ENCODE peak calls at places on chromosomes 16 and 17, in nine cellular contexts. A, C, U, J, H, S, Z, V and B are unnamed samples.
A peak's percentile ranks its signal among the peaks of the same experiment; 100 is the strongest.

GRCh38 chr17:13410874-13411273 is 190.9 kb downstream of the HS3ST3A1 start:
- DNase-seq in A (no peak), C (no peak), U (no peak), J (no peak), H (no peak), S (peak; percentile 71), Z (no peak), V (no peak), B (no peak)

GRCh38 chr16:64428463-64428862 is 693.4 kb downstream of the CDH11 start:
- DNase-seq in A (no peak), C (no peak), U (no peak), J (no peak), H (peak; percentile 41), S (peak; percentile 80), Z (no peak), V (no peak), B (no peak)

GRCh38 chr17:63406689-63407330 is 39.3 kb downstream of the CYB561 start:
- DNase-seq in A (no peak), C (peak; percentile 94), U (peak; percentile 87), J (peak; percentile 87), H (peak; percentile 84), S (peak; percentile 96), Z (no peak), V (peak; percentile 59), B (no peak)

GRCh38 chr17:48954300-48954755 is 9.7 kb upstream of the SNF8 start:
- DNase-seq in A (no peak), C (peak; percentile 92), U (peak; percentile 73), J (peak; percentile 66), H (no peak), S (peak; percentile 65), Z (no peak), V (no peak), B (no peak)

GRCh38 chr16:67470314-67470713 is 10.6 kb downstream of the ATP6V0D1 start:
- DNase-seq in A (no peak), C (no peak), U (peak; percentile 50), J (no peak), H (no peak), S (no peak), Z (peak; percentile 82), V (no peak), B (no peak)

GRCh38 chr16:79334127-79334526 is 266.4 kb downstream of the MAF start:
- DNase-seq in A (no peak), C (peak; percentile 82), U (peak; percentile 24), J (peak; percentile 4), H (no peak), S (no peak), Z (no peak), V (no peak), B (no peak)

GRCh38 chr16:84507011-84507982 is 2.8 kb upstream of the MEAK7 start:
- DNase-seq in A (no peak), C (no peak), U (no peak), J (no peak), H (no peak), S (no peak), Z (peak; percentile 87), V (no peak), B (no peak)

GRCh38 chr17:82593590-82594087 is 54.6 kb downstream of the WDR45B start:
- DNase-seq in A (no peak), C (no peak), U (no peak), J (no peak), H (no peak), S (peak; percentile 43), Z (no peak), V (no peak), B (no peak)

GRCh38 chr16:23668225-23668624 is 10.5 kb upstream of the PLK1 start:
- DNase-seq in A (no peak), C (no peak), U (no peak), J (no peak), H (peak; percentile 85), S (peak; percentile 24), Z (no peak), V (no peak), B (no peak)

GRCh38 chr17:48541574-48542113 is 3.3 kb downstream of the HOXB2 start:
- DNase-seq in A (no peak), C (peak; percentile 79), U (peak; percentile 65), J (no peak), H (no peak), S (peak; percentile 77), Z (no peak), V (no peak), B (no peak)

GRCh38 chr16:70529051-70529777 is 5.6 kb downstream of the SF3B3 start:
- DNase-seq in A (no peak), C (no peak), U (no peak), J (peak; percentile 62), H (no peak), S (peak; percentile 79), Z (no peak), V (no peak), B (no peak)
- TF ChIP-seq CTCF in A (peak; percentile 72), C (peak; percentile 73), U (peak; percentile 54), J (peak; percentile 67), H (peak; percentile 61), S (peak; percentile 55), Z (peak; percentile 44), V (peak; percentile 39), B (no peak)

GRCh38 chr17:17905036-17905320 is 67.2 kb downstream of the TOM1L2 start:
- DNase-seq in A (no peak), C (peak; percentile 32), U (no peak), J (no peak), H (no peak), S (no peak), Z (no peak), V (no peak), B (no peak)
- TF ChIP-seq CTCF in A (no peak), C (no peak), U (no peak), J (no peak), H (no peak), S (no peak), Z (no peak), V (no peak), B (no peak)

DNA sequence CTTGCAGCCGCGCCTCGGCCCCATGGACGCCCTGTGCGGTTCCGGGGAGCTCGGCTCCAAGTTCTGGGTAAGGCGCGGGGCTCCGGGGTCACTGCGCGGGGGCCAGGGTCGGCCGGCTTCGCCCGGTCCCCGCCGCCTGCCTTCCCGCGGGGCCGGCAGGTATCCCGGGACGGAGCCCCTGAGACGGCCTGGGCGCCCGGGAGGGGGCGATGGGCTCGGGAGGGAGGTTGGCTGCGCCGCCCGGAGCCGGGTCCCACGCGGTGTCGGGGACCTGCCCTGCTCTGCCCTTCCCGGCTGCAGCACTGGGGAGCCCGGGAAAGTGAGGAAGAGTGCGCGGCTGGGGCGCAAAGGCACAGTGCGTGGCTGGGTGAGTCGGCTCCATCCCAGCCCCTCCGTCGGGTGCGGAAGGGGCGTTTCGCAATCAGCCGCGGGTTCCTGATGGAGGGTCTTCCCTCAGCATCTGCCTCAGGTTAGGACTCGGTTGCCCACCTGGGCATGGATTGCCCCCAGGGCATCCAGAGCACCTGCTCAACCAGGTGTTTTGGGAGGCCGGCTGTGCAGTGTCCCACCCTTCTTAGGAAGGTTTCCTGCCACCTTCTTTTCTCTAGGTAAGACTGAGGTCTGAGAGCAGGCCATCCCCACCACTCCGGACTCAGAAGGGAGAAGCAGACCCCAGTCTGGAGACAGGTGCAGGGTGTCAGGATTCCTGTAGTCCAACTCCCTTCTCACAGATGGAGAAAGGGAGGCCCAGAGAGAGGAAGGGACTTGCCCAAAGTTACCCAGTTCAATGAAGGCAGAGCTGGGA is 436 bp downstream of the ABCC3 start:
- DNase-seq in A (no peak), C (peak; percentile 83), U (peak; percentile 22), J (no peak), H (no peak), S (no peak), Z (no peak), V (no peak), B (no peak)
- TF ChIP-seq CTCF in A (no peak), C (peak; percentile 48), U (peak; percentile 5), J (no peak), H (no peak), S (no peak), Z (no peak), V (no peak), B (no peak)

DNA sequence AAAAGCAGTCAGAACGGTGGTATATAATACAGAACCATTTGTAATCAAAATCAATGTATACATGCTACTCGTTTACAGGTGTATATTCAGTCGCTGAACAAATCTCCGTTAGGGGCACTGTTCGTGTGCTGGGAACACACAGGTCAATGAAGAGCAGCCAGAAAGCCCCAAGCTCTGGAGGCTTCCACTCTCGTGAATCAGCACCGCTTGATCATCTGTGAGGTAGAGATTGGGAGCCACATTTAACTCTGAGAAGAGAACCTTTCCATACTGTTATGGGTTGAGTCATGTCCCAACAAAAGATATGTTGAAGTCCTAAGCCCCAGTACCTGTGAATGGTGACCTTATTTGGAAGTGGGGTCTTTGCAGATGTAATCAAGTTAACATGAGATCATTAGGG is 5.4 kb upstream of the CYTH1 start:
- DNase-seq in A (no peak), C (no peak), U (no peak), J (peak; percentile 73), H (no peak), S (no peak), Z (peak; percentile 16), V (no peak), B (no peak)
- TF ChIP-seq CTCF in A (no peak), C (no peak), U (no peak), J (peak; percentile 72), H (no peak), S (no peak), Z (no peak), V (no peak), B (no peak)

GRCh38 chr17:740240-741055 is 8.1 kb downstream of the TLCD3A start:
- DNase-seq in A (no peak), C (no peak), U (no peak), J (no peak), H (no peak), S (no peak), Z (peak; percentile 86), V (no peak), B (no peak)
- TF ChIP-seq CTCF in A (no peak), C (no peak), U (no peak), J (no peak), H (no peak), S (no peak), Z (no peak), V (no peak), B (no peak)

GRCh38 chr16:47995354-47995753 is 160.4 kb downstream of the ABCC12 start:
- DNase-seq in A (peak; percentile 48), C (peak; percentile 52), U (no peak), J (no peak), H (no peak), S (no peak), Z (no peak), V (no peak), B (peak; percentile 77)
- TF ChIP-seq CTCF in A (no peak), C (peak; percentile 43), U (peak; percentile 10), J (no peak), H (peak; percentile 15), S (peak; percentile 5), Z (no peak), V (no peak), B (no peak)

DNA sequence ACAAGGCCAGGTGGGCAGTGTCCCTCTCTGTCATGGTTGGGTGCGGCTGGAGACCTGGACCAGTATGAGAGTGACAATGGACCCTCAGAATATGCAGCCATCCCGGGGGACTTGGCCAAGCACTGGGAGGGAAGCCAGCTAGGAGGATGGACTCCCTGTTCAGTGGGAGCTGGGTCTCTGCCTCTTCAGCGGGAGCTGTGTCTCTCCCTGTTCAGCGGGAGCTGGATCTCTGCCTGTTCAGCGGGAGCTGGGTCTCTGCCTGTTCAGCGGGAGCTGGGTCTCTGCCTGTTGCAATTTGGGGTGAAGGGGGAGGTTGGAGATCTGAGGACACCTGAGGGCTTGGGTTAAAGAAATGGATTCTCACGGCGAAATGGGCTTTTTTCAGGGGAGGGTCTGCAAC is 3.8 kb upstream of the PRSS33 start:
- DNase-seq in A (no peak), C (peak; percentile 29), U (no peak), J (no peak), H (no peak), S (no peak), Z (peak; percentile 40), V (no peak), B (no peak)
- TF ChIP-seq CTCF in A (no peak), C (no peak), U (no peak), J (no peak), H (no peak), S (no peak), Z (no peak), V (no peak), B (no peak)